ENCODE peak calls at places on chromosomes 7 and 10, in eight cellular contexts. D is psoas muscle, B is GM06990, Z is HL-60, Y is retinal pigment epithelial cell, I is A549, R is lung, Q is cardiac muscle cell. K is an unnamed sample.

GRCh38 chr7:155344270-155344617 is 46.6 kb downstream of the INSIG1 start:
- DNase-seq in D (no peak), B (no peak), Z (no peak), Y (no peak), I (no peak), R (no peak), Q (no peak), K (no peak)

GRCh38 chr10:6161913-6162312 is 40.8 kb upstream of the PFKFB3 start:
- DNase-seq in D (no peak), B (no peak), Z (no peak), Y (no peak), I (no peak), R (no peak), Q (no peak), K (no peak)

GRCh38 chr10:101629781-101630419 is 41.8 kb downstream of the DPCD start:
- DNase-seq in D (peak), B (no peak), Z (no peak), Y (no peak), I (no peak), R (no peak), Q (no peak), K (peak)

GRCh38 chr7:47786557-47787248 is 161.6 kb downstream of the PKD1L1 start:
- DNase-seq in D (peak), B (no peak), Z (no peak), Y (peak), I (peak), R (peak), Q (peak), K (peak)

GRCh38 chr10:124339951-124340760 is 78.6 kb downstream of the OAT start:
- DNase-seq in D (no peak), B (no peak), Z (no peak), Y (no peak), I (no peak), R (no peak), Q (peak), K (peak)

GRCh38 chr10:132836248-132836831 is 50.4 kb upstream of the NKX6-2 start:
- DNase-seq in D (peak), B (no peak), Z (no peak), Y (no peak), I (no peak), R (no peak), Q (no peak), K (no peak)

GRCh38 chr7:108017776-108018151 is 14.8 kb upstream of the LAMB1 start:
- DNase-seq in D (no peak), B (no peak), Z (no peak), Y (no peak), I (no peak), R (no peak), Q (no peak), K (no peak)

GRCh38 chr7:136526408-136527105 is 341.9 kb upstream of the CHRM2 start:
- DNase-seq in D (no peak), B (no peak), Z (no peak), Y (no peak), I (no peak), R (no peak), Q (no peak), K (no peak)

GRCh38 chr7:135100856-135101255 is 47.0 kb upstream of the TMEM140 start:
- DNase-seq in D (no peak), B (no peak), Z (no peak), Y (no peak), I (no peak), R (no peak), Q (no peak), K (no peak)

GRCh38 chr10:42975558-42976352 is 101.1 kb upstream of the RET start:
- DNase-seq in D (no peak), B (no peak), Z (peak), Y (no peak), I (peak), R (no peak), Q (no peak), K (peak)

GRCh38 chr10:92844746-92845145 is 3.6 kb upstream of the EXOC6 start:
- DNase-seq in D (no peak), B (no peak), Z (no peak), Y (no peak), I (no peak), R (no peak), Q (peak), K (no peak)

GRCh38 chr7:150428671-150429451 is 21.6 kb upstream of the GIMAP8 start:
- DNase-seq in D (no peak), B (peak), Z (peak), Y (no peak), I (peak), R (no peak), Q (peak), K (no peak)

GRCh38 chr10:58435297-58435696 is 50.1 kb downstream of the TFAM start:
- DNase-seq in D (peak), B (no peak), Z (no peak), Y (peak), I (peak), R (peak), Q (peak), K (peak)

GRCh38 chr7:40676220-40676619 is 541.4 kb downstream of the SUGCT start:
- DNase-seq in D (no peak), B (no peak), Z (no peak), Y (no peak), I (no peak), R (no peak), Q (no peak), K (no peak)

GRCh38 chr10:120466006-120466405 is 9.0 kb downstream of the PLPP4 start:
- DNase-seq in D (no peak), B (no peak), Z (peak), Y (no peak), I (no peak), R (no peak), Q (no peak), K (no peak)

GRCh38 chr10:106355450-106355849 is 809.1 kb downstream of the SORCS1 start:
- DNase-seq in D (no peak), B (no peak), Z (no peak), Y (no peak), I (no peak), R (no peak), Q (peak), K (no peak)

GRCh38 chr7:107975394-107976013 is 27.5 kb downstream of the LAMB1 start:
- DNase-seq in D (no peak), B (no peak), Z (no peak), Y (no peak), I (no peak), R (no peak), Q (no peak), K (no peak)

GRCh38 chr10:71077143-71077581 is 135.2 kb upstream of the UNC5B start:
- DNase-seq in D (no peak), B (no peak), Z (no peak), Y (no peak), I (no peak), R (no peak), Q (no peak), K (peak)

GRCh38 chr7:35869810-35870209 is 69.0 kb downstream of the SEPTIN7 start:
- DNase-seq in D (no peak), B (no peak), Z (no peak), Y (no peak), I (no peak), R (no peak), Q (no peak), K (no peak)

GRCh38 chr10:118687472-118687871 is 67.3 kb downstream of the CACUL1 start:
- DNase-seq in D (no peak), B (no peak), Z (no peak), Y (no peak), I (no peak), R (no peak), Q (no peak), K (no peak)

GRCh38 chr7:111113263-111114017 is 22.5 kb downstream of the LRRN3 start:
- DNase-seq in D (no peak), B (peak), Z (no peak), Y (no peak), I (peak), R (no peak), Q (peak), K (no peak)

GRCh38 chr10:77251297-77252013 is 386.2 kb downstream of the KCNMA1 start:
- DNase-seq in D (no peak), B (no peak), Z (peak), Y (no peak), I (peak), R (no peak), Q (peak), K (no peak)

GRCh38 chr10:28996947-28997551 is 291.8 kb upstream of the LYZL1 start:
- DNase-seq in D (no peak), B (no peak), Z (no peak), Y (no peak), I (no peak), R (no peak), Q (no peak), K (no peak)

GRCh38 chr10:79098596-79099015 is 29.8 kb downstream of the ZMIZ1 start:
- DNase-seq in D (no peak), B (peak), Z (no peak), Y (no peak), I (no peak), R (no peak), Q (no peak), K (no peak)

GRCh38 chr7:131502810-131503545 is 53.5 kb downstream of the PODXL start:
- DNase-seq in D (peak), B (no peak), Z (no peak), Y (no peak), I (no peak), R (no peak), Q (peak), K (no peak)

GRCh38 chr10:98481418-98481945 is 34.7 kb upstream of the HPS1 start:
- DNase-seq in D (no peak), B (no peak), Z (no peak), Y (no peak), I (no peak), R (no peak), Q (no peak), K (no peak)

GRCh38 chr7:127705461-127705959 is 53.5 kb downstream of the SND1 start:
- DNase-seq in D (no peak), B (no peak), Z (no peak), Y (no peak), I (no peak), R (no peak), Q (no peak), K (no peak)

GRCh38 chr7:127702938-127703337 is 50.9 kb downstream of the SND1 start:
- DNase-seq in D (no peak), B (no peak), Z (no peak), Y (no peak), I (no peak), R (no peak), Q (no peak), K (no peak)

GRCh38 chr7:127704211-127704610 is 52.2 kb downstream of the SND1 start:
- DNase-seq in D (no peak), B (no peak), Z (no peak), Y (no peak), I (no peak), R (no peak), Q (no peak), K (no peak)

GRCh38 chr7:127699853-127700252 is 47.9 kb downstream of the SND1 start:
- DNase-seq in D (no peak), B (no peak), Z (no peak), Y (no peak), I (no peak), R (no peak), Q (no peak), K (no peak)

GRCh38 chr7:127702253-127702652 is 50.3 kb downstream of the SND1 start:
- DNase-seq in D (no peak), B (no peak), Z (no peak), Y (no peak), I (no peak), R (no peak), Q (no peak), K (no peak)
- H3K4me3 ChIP-seq in D (no peak), B (no peak), Z (no peak), Y (no peak), I (no peak), R (no peak), Q (no peak), K (no peak)

DNA sequence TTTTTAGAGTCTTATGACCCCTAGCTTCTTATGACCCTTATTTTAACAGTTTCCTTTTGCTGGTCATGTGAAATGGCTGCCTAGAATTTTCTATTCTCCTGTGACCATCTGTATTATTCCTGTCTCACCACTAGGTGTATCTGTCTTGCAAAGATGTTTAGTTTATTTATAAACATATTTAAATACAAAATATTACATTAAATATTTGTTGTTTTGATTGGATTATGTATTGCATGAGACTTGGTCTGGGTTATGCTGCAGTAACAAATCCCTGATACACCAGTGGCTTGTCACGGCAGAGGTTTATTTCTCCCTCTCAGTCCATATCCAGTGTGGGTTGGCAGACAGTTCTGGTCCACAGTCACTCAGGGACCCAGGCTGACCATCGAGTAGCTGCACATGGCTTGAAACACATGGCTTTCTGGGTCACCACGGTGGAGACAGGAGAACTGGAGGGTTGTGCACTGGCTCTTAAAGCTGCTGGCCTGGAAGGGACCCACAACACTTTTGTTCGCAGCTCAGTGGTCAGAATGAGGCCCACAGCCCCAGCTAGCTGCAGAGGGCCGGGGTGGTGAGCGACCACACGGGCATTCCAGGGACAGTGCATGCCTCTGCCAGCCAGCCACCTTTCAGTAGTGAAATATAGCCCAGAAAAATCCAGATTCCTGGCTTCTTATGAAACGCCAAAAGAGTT is 7.4 kb downstream of the RASSF4 start:
- DNase-seq in D (no peak), B (no peak), Z (no peak), Y (no peak), I (no peak), R (no peak), Q (no peak), K (no peak)
- TF ChIP-seq CTCF in D (peak), B (peak), Z (no peak), Y (peak), I (peak), R (no peak), Q (peak), K (peak)

DNA sequence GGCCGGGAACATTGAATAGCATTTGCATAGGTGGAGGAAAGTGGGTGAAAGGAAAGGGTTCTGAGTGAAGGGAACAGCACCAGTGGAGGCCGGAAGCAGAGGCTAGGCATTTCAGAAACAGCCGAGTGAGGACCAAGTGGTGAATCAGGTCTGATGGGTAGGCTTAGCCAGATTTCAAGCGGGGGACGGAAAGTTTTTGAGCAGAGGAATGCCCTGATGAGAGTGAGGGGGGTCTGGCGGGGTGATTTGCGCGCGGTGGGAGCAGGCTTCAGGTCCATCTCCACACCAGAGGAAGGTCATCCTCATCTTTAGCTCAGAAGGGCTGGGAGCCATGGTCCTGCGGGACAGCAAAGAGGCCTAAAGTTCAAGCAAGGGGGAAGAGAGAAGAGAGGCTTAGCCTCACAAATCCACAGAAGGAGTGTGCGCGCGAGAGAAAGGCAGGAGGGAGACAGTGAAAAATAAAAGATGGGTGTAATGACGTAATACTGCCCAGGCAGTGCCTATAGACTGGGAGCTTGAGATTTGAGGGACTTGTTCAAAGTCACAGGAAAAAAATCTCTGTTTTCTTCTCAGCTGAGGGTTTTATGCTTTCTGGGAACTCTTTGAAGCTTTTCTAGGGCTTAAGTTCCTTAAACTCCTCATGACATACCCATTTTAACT is 1.0 kb upstream of the DENND2A start:
- DNase-seq in D (no peak), B (no peak), Z (no peak), Y (no peak), I (no peak), R (no peak), Q (no peak), K (no peak)
- H3K4me3 ChIP-seq in D (peak), B (no peak), Z (no peak), Y (peak), I (no peak), R (no peak), Q (no peak), K (no peak)

DNA sequence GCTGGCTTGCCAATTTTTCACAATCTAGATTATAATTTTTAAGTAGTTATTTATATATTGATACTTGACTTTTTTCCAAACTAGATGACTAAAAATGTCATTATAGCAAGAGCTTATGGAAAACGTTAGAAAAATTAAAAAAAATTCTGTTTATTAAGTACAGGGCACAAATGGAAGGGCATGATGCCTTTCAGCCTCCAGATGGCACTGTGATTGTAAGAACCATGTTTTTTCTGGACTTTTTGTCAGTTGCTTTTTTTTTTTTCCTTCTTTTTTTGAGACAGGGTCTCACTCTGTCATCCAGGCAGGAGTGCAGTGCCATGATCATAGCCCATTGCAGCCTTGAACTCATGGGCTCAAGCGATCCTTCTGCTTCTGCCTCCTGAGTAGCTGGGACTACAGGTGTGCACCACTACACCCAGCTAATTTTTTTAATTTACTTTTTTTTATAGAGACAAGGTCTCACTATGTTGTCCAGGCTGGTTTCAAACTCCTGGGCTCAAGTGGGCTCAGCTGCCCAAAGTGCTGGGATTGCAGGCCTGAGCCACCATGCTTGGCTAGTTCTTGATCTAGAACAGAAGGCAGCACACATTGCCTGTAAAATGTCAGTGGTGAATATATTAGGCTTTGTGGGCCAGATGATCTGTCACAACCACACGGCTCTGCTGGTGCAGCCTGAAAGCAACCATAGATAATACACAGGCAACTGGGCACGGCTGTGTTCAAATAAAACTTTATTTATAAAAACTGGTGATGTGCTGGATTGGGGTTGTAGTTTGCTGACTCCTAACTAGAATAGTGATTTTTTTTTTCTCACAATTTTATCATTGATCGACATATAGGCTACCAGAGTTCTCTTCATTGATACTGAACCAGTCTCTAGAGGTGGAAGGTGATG is 27.4 kb downstream of the UCMA start:
- DNase-seq in D (no peak), B (no peak), Z (no peak), Y (peak), I (no peak), R (no peak), Q (peak), K (no peak)
- TF ChIP-seq CTCF in D (peak), B (peak), Z (no peak), Y (peak), I (peak), R (no peak), Q (peak), K (peak)

GRCh38 chr7:93879356-93879755 is 11.2 kb downstream of the TFPI2 start:
- DNase-seq in D (no peak), B (no peak), Z (no peak), Y (no peak), I (no peak), R (no peak), Q (no peak), K (no peak)

GRCh38 chr7:93882481-93882880 is 8.1 kb downstream of the TFPI2 start:
- DNase-seq in D (no peak), B (no peak), Z (no peak), Y (no peak), I (no peak), R (no peak), Q (no peak), K (no peak)

GRCh38 chr7:93883078-93883916 is 7.3 kb downstream of the TFPI2 start:
- DNase-seq in D (no peak), B (no peak), Z (no peak), Y (no peak), I (no peak), R (no peak), Q (peak), K (no peak)

GRCh38 chr7:93873998-93874574 is 16.5 kb downstream of the TFPI2 start:
- DNase-seq in D (no peak), B (no peak), Z (no peak), Y (no peak), I (no peak), R (no peak), Q (no peak), K (no peak)

GRCh38 chr7:93877742-93878141 is 12.8 kb downstream of the TFPI2 start:
- DNase-seq in D (no peak), B (no peak), Z (no peak), Y (no peak), I (no peak), R (no peak), Q (no peak), K (no peak)
- H3K4me3 ChIP-seq in D (no peak), B (no peak), Z (no peak), Y (no peak), I (no peak), R (no peak), Q (no peak), K (no peak)

K was measured in RWPE2.